ENCODE peak calls at places on chromosomes 5 and 9, in five cellular contexts. L is IMR-90, X is body of pancreas, V is heart left ventricle, N is transverse colon. H is an unnamed sample.

GRCh38 chr5:2187687-2188086 is 305.0 kb upstream of the IRX4 start:
- DNase-seq in L (no peak), N (no peak), X (no peak), V (no peak), H (no peak)

GRCh38 chr9:134178781-134179551 is 14.6 kb upstream of the RNU6ATAC start:
- DNase-seq in L (no peak), X (peak; percentile 61), N (peak; percentile 7), V (peak; percentile 61), H (peak; percentile 70)

GRCh38 chr5:162786234-162786633 is 651.2 kb upstream of the CCNG1 start:
- DNase-seq in L (no peak), N (no peak), V (no peak), X (no peak), H (no peak)

GRCh38 chr5:148984333-148984732 is 78.5 kb downstream of the SH3TC2 start:
- DNase-seq in N (no peak), X (no peak), V (no peak), L (peak; percentile 76), H (no peak)

GRCh38 chr9:132193227-132194110 is 31.6 kb downstream of the NTNG2 start:
- DNase-seq in N (no peak), X (no peak), V (no peak), L (no peak), H (no peak)

GRCh38 chr9:93467062-93467416 is 13.7 kb upstream of the FAM120AOS start:
- DNase-seq in L (no peak), X (no peak), N (no peak), V (no peak), H (no peak)

GRCh38 chr9:114037249-114037648 is 40.9 kb downstream of the AMBP start:
- DNase-seq in N (no peak), V (no peak), X (no peak), L (no peak), H (no peak)

GRCh38 chr9:77726814-77727213 is 78.7 kb upstream of the GNA14 start:
- DNase-seq in V (no peak), X (no peak), N (no peak), L (no peak), H (no peak)

GRCh38 chr5:1930880-1931589 is 48.3 kb upstream of the IRX4 start:
- DNase-seq in V (peak; percentile 54), L (no peak), N (no peak), X (peak; percentile 45), H (peak; percentile 56)

GRCh38 chr9:112380771-112381181 is 868 bp downstream of the HSDL2 start:
- DNase-seq in L (peak; percentile 29), X (peak; percentile 12), V (no peak), N (no peak), H (peak; percentile 21)

GRCh38 chr5:15013654-15014463 is 142.3 kb upstream of the ANKH start:
- DNase-seq in L (peak; percentile 80), X (peak; percentile 44), V (no peak), N (no peak), H (no peak)

GRCh38 chr9:107707419-107707837 is 217.9 kb upstream of the KLF4 start:
- DNase-seq in X (no peak), N (no peak), L (peak; percentile 97), V (no peak), H (peak; percentile 55)

GRCh38 chr9:7273575-7273974 is 515.8 kb downstream of the KDM4C start:
- DNase-seq in N (no peak), V (no peak), L (peak; percentile 40), X (peak; percentile 18), H (no peak)

GRCh38 chr9:115657695-115658094 is 495.9 kb upstream of the PAPPA start:
- DNase-seq in L (no peak), N (no peak), X (no peak), V (no peak), H (no peak)

GRCh38 chr5:89397096-89397495 is 514.1 kb upstream of the MEF2C start:
- DNase-seq in X (peak; percentile 4), V (no peak), L (no peak), N (no peak), H (no peak)

GRCh38 chr5:113140837-113141661 is 164.5 kb downstream of the DCP2 start:
- DNase-seq in V (no peak), X (peak; percentile 18), L (peak; percentile 94), N (no peak), H (peak; percentile 40)

GRCh38 chr5:42840842-42841574 is 29.3 kb upstream of the SELENOP start:
- DNase-seq in V (no peak), L (no peak), X (no peak), N (no peak), H (no peak)

GRCh38 chr5:115351356-115352195 is 55.1 kb upstream of the CCDC112 start:
- DNase-seq in X (no peak), V (no peak), N (no peak), L (peak; percentile 73), H (no peak)

GRCh38 chr9:71781391-71781790 is 13.1 kb upstream of the CEMIP2 start:
- DNase-seq in X (no peak), L (no peak), N (no peak), V (no peak), H (no peak)
- TF ChIP-seq POLR2A in X (no peak), L (no peak), N (no peak), V (no peak), H (no peak)

GRCh38 chr9:22241611-22242010 is 205.0 kb upstream of the DMRTA1 start:
- DNase-seq in X (no peak), N (no peak), V (no peak), L (no peak), H (no peak)
- H3K4me1 ChIP-seq in X (no peaks in the 10 kb centered on the region), N (peaks cover 9% of the 10 kb centered on the region), V (peaks cover 4% of the 10 kb centered on the region), L (peaks cover 8% of the 10 kb centered on the region), H (no peaks in the 10 kb centered on the region)

DNA sequence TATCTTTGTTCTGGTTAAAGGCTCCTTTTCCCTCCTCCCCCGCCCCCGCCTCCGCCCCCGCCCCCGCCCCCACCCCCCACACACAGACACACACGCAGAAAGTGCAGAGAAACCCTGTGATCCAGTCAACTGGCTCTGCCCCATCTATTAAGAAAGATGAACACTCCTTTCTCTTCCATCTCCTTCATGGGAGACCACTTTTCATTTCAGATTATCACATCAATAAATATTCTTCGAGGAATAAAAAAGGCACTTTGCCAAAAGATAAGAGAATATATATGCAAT is 127.0 kb downstream of the TMEM161B start:
- DNase-seq in V (no peak), N (no peak), L (no peak), X (no peak), H (no peak)
- TF ChIP-seq CTCF in V (no peak), N (no peak), L (no peak), X (no peak), H (no peak)

DNA sequence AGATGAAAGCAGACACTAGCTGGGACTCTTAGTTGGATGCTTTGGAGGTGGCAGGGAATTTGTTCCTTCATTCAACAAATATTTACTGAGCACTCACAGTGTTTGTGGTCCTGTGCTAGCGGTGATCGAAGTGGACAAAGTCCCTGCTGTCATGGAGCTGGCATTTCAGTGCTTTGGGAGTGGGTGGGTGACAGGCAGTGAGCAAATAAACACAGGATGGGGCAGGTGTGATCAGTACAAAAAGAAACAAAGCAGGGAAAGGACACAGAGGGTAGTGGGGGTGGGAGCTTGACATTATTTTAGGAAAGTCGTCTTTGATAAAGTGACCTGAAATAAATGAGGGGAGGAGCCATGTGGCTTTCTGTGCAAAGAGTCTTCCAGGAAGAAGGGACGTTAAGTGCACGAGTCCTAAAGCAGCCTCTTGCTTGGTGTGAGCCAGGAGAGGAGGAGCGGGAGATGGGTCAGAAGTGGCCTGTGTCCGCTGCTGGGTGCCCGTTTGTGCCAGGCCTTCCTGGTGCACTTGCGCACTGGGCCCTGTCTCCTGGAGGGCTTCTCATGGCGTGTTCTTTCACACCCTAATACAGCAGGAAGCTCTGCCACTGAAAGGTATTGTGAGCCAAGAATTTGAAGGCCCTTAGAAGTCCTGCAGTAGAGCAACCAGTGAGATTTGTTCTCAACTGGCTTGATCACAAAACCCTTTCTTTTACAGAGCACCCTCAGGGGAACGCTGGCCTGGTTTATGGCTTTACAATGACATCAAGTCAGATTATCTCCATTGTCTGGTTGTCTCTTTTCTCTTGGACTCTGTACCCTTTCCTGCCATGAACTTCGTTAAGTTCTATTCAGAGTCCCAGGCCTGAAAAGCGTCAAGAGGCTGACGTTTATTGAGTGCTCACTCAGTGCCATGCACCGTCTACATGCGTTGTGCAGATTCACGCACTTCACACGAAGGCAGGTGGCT is 14.9 kb downstream of the NDST1 start:
- DNase-seq in V (peak; percentile 88), N (peak; percentile 44), L (no peak), X (peak; percentile 69), H (no peak)
- TF ChIP-seq POLR2A in V (no peak), N (no peak), L (no peak), X (peak; percentile 10), H (no peak)

DNA sequence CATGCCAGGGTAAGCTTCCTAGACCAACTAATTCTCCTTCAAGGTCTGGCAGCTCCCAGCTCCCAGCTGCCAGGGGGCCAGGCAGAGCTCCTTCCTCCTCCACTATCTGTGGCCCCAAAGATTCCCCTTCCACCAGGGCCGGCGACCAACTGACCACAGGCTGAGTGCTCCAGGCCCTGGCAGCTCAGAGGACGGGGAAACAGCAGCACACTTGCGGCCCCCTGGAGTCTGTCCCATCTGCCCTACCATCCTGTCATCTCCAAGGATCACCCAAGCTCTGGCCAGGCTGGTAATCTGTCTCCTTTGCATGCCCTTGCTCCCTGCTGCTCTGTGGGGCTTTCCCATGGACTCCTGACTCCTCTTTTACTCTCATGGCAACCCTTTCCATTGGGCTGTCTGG is 31.2 kb upstream of the BASP1 start:
- DNase-seq in X (no peak), L (peak; percentile 37), V (no peak), N (no peak), H (no peak)
- H3K4me1 ChIP-seq in X (peaks cover 15% of the 10 kb centered on the region), L (peaks cover 48% of the 10 kb centered on the region), V (peaks cover 15% of the 10 kb centered on the region), N (peaks cover 21% of the 10 kb centered on the region), H (peaks cover 9% of the 10 kb centered on the region)